ENCODE peak calls at places on chromosomes 3 and 15, in four cellular contexts. F, G, T and M are unnamed samples.

GRCh38 chr3:99648091-99648490 is 9.7 kb downstream of the COL8A1 start:
- DNase-seq in F (peak; percentile 9), T (no peak), G (no peak), M (no peak)

GRCh38 chr3:173709026-173709425 is 311.5 kb downstream of the NLGN1 start:
- DNase-seq in T (no peak), G (no peak), F (no peak), M (no peak)

GRCh38 chr3:126936853-126937395 is 46.0 kb upstream of the PLXNA1 start:
- DNase-seq in G (no peak), F (no peak), T (no peak), M (no peak)

GRCh38 chr3:125067225-125067624 is 11.4 kb upstream of the HEG1 start:
- DNase-seq in F (no peak), T (no peak), G (no peak), M (no peak)

GRCh38 chr3:66991478-66991877 is 6.6 kb upstream of the KBTBD8 start:
- DNase-seq in T (no peak), F (no peak), G (peak; percentile 60), M (no peak)

GRCh38 chr3:127722928-127723603 is 50.3 kb downstream of the ABTB1 start:
- DNase-seq in G (no peak), F (no peak), T (no peak), M (no peak)

GRCh38 chr3:56347219-56347871 is 120.9 kb downstream of the ERC2 start:
- DNase-seq in G (no peak), F (no peak), T (no peak), M (peak; percentile 45)

GRCh38 chr3:119834754-119835365 is 53.0 kb downstream of the NR1I2 start:
- DNase-seq in G (no peak), T (no peak), F (no peak), M (no peak)

GRCh38 chr3:196159952-196160804 is 51.0 kb downstream of the ZDHHC19 start:
- DNase-seq in G (peak; percentile 14), F (peak; percentile 71), T (no peak), M (no peak)

GRCh38 chr3:184129012-184129411 is 6.1 kb upstream of the EIF2B5 start:
- DNase-seq in G (no peak), T (no peak), F (peak; percentile 51), M (no peak)

GRCh38 chr3:69784854-69785523 is 45.7 kb downstream of the MITF start:
- DNase-seq in F (no peak), T (peak; percentile 35), G (peak; percentile 29), M (no peak)

GRCh38 chr3:188469228-188469885 is 315.4 kb downstream of the LPP start:
- DNase-seq in G (peak; percentile 73), T (no peak), F (no peak), M (no peak)

GRCh38 chr3:144810150-144810549 is 838.5 kb downstream of the DIPK2A start:
- DNase-seq in F (no peak), G (no peak), T (no peak), M (no peak)

GRCh38 chr3:72171946-72172345 is 387.0 kb upstream of the PROK2 start:
- DNase-seq in G (no peak), T (peak; percentile 80), F (no peak), M (no peak)

GRCh38 chr15:77546050-77546501 is 86.6 kb downstream of the LINGO1 start:
- DNase-seq in F (no peak), T (no peak), G (peak; percentile 40), M (no peak)

GRCh38 chr15:65286704-65287514 is at the start of gene PARP16:
- DNase-seq in F (peak; percentile 92), G (no peak), T (peak; percentile 94), M (peak; percentile 86)

GRCh38 chr3:135736740-135737139 is 228.8 kb upstream of the PPP2R3A start:
- DNase-seq in T (no peak), F (peak; percentile 71), G (no peak), M (no peak)

GRCh38 chr3:79558943-79559342 is 208.9 kb downstream of the ROBO1 start:
- DNase-seq in T (no peak), G (no peak), F (no peak), M (no peak)

GRCh38 chr15:38058596-38059075 is 124.2 kb downstream of the TMCO5A start:
- DNase-seq in G (no peak), T (no peak), F (peak; percentile 36), M (no peak)

GRCh38 chr3:187370051-187370450 is 1.9 kb downstream of the RTP4 start:
- DNase-seq in G (no peak), F (no peak), T (no peak), M (no peak)

GRCh38 chr3:24510030-24510648 is 15.5 kb upstream of the THRB start:
- DNase-seq in T (no peak), G (no peak), F (no peak), M (no peak)

GRCh38 chr15:90407871-90408317 is 19.9 kb downstream of the IQGAP1 start:
- DNase-seq in F (no peak), T (no peak), G (no peak), M (no peak)

GRCh38 chr3:14507757-14508504 is 32.2 kb downstream of the GRIP2 start:
- DNase-seq in T (no peak), G (no peak), F (no peak), M (no peak)

GRCh38 chr15:98689431-98689861 is 41.1 kb downstream of the IGF1R start:
- DNase-seq in F (no peak), T (no peak), G (no peak), M (no peak)

GRCh38 chr3:98886525-98886924 is 15.0 kb downstream of the DCBLD2 start:
- DNase-seq in F (no peak), G (no peak), T (no peak), M (no peak)

GRCh38 chr3:156837130-156837529 is 11.0 kb downstream of the LEKR1 start:
- DNase-seq in F (no peak), T (no peak), G (no peak), M (no peak)

GRCh38 chr3:150277444-150277843 is 130.7 kb upstream of the TSC22D2 start:
- DNase-seq in G (no peak), F (no peak), T (no peak), M (no peak)

GRCh38 chr3:130963878-130964277 is 62.7 kb downstream of the ASTE1 start:
- DNase-seq in G (peak; percentile 69), F (no peak), T (no peak), M (no peak)

GRCh38 chr3:24088782-24089181 is 143.7 kb downstream of the NR1D2 start:
- DNase-seq in F (peak; percentile 18), G (no peak), T (no peak), M (no peak)

GRCh38 chr3:111747490-111747889 is 111.6 kb upstream of the PHLDB2 start:
- DNase-seq in T (no peak), G (no peak), F (no peak), M (no peak)

GRCh38 chr3:31191354-31191753 is 296.9 kb upstream of the GADL1 start:
- DNase-seq in T (no peak), F (no peak), G (no peak), M (no peak)

DNA sequence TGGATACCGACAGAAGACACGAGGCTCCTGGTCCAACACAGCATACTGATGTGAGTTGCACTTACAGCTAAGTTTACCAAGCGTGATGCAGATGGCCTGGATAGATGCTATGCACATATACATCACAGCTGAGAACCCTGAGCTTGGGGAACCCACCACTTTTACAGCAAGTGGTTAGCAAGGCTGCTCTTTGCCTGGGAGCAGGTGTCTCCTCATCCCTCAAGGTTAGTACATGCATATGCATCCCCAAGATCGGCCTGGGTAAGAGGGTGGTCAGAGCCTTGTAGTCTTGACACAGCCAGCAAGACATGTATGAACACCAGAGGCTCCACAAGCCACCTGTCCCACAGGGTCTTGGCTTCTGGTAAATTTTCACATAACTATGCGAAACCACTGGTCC is 28.3 kb downstream of the LRRC2 start:
- DNase-seq in F (peak; percentile 41), T (no peak), G (no peak), M (no peak)
- TF ChIP-seq CTCF in F (no peak), T (no peak), G (no peak), M (no peak)

GRCh38 chr3:48957006-48957705 is 32.9 kb upstream of the P4HTM start:
- DNase-seq in G (no peak), T (no peak), F (no peak), M (no peak)

GRCh38 chr3:48950051-48950450 is 31.4 kb downstream of the ARIH2 start:
- DNase-seq in G (no peak), F (no peak), T (no peak), M (no peak)

GRCh38 chr3:48949376-48949717 is 30.7 kb downstream of the ARIH2 start:
- DNase-seq in T (no peak), G (no peak), F (no peak), M (no peak)

GRCh38 chr3:48952510-48953118 is 34.0 kb downstream of the ARIH2 start:
- DNase-seq in F (peak; percentile 41), T (no peak), G (no peak), M (no peak)
- TF ChIP-seq CTCF in F (peak; percentile 66), T (no peak), G (peak; percentile 27), M (peak; percentile 54)

GRCh38 chr3:139564290-139564861 is 24.8 kb upstream of the RBP1 start:
- DNase-seq in G (no peak), T (no peak), F (no peak), M (no peak)
- TF ChIP-seq CTCF in G (peak; percentile 27), T (peak; percentile 37), F (peak; percentile 21), M (peak; percentile 49)

GRCh38 chr15:25691544-25692430 is 171.3 kb downstream of the ATP10A start:
- DNase-seq in G (no peak), F (no peak), T (no peak), M (no peak)
- TF ChIP-seq CTCF in G (peak; percentile 28), F (no peak), T (no peak), M (peak; percentile 31)

GRCh38 chr15:62391565-62392262 is 226.6 kb upstream of the C2CD4B start:
- DNase-seq in F (peak; percentile 14), T (peak; percentile 71), G (no peak), M (peak; percentile 38)
- TF ChIP-seq CTCF in F (no peak), T (peak; percentile 37), G (peak; percentile 68), M (peak; percentile 45)

GRCh38 chr3:197216169-197216860 is 82.1 kb downstream of the DLG1 start:
- DNase-seq in G (no peak), T (no peak), F (no peak), M (no peak)
- TF ChIP-seq CTCF in G (no peak), T (no peak), F (no peak), M (no peak)

GRCh38 chr3:26963356-26963742 is 340.8 kb downstream of the LRRC3B start:
- DNase-seq in G (no peak), F (no peak), T (no peak), M (no peak)
- TF ChIP-seq CTCF in G (no peak), F (peak; percentile 30), T (no peak), M (peak; percentile 53)

DNA sequence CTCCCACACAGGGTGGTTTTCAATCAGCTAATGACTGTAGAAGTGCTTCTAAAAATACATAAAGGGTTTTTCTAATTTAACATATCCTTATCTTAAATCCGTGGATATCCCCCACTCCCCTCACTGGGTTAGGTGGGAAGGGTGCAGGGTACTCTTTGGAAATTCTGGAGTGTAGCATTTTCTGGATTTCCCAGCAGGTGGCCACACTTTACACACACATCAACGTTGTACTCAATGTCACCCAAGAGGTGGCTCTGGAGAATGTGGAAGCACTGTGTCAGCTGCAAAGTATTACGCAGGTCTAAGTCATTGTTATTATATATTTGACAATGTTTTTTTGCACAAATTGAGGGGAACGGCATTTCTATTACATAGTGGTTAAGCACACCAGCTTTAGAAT is 168.8 kb downstream of the CHDH start:
- DNase-seq in T (no peak), F (peak; percentile 12), G (no peak), M (no peak)
- TF ChIP-seq CTCF in T (no peak), F (peak; percentile 42), G (peak; percentile 16), M (peak; percentile 45)